ENCODE peak calls at places on chromosome 17, in nine cellular contexts. D is tibial artery, R is transverse colon, Q is heart left ventricle, P is aorta, L is left ventricle myocardium inferior, Y is thyroid gland, B is HCT116, S is astrocyte. C is an unnamed sample.

GRCh38 chr17:1162116-1162855 is 17.5 kb downstream of the ABR start:
- DNase-seq in B (no peak), D (no peak), Y (no peak), Q (no peak), P (no peak), R (no peak), L (no peak), S (no peak), C (no peak)

GRCh38 chr17:79841369-79842135 is 2.3 kb upstream of the CBX4 start:
- DNase-seq in P (no peak), R (no peak), B (no peak), D (no peak), S (no peak), Q (peak), L (no peak), Y (no peak), C (no peak)

GRCh38 chr17:50638572-50638850 is 3.8 kb downstream of the ABCC3 start:
- DNase-seq in Q (no peak), D (no peak), P (no peak), S (no peak), B (no peak), R (no peak), L (no peak), Y (no peak), C (no peak)

GRCh38 chr17:1055751-1056645 is 59.1 kb downstream of the TIMM22 start:
- DNase-seq in Q (peak), P (peak), D (no peak), L (peak), R (peak), B (no peak), S (peak), Y (peak), C (no peak)

GRCh38 chr17:59399914-59400313 is 68.5 kb downstream of the YPEL2 start:
- DNase-seq in P (no peak), R (no peak), D (no peak), S (no peak), B (no peak), Y (no peak), Q (no peak), L (no peak), C (no peak)

GRCh38 chr17:50203086-50203485 is 1.7 kb upstream of the COL1A1 start:
- DNase-seq in S (peak), D (no peak), Y (no peak), P (peak), B (no peak), Q (no peak), L (no peak), R (no peak), C (no peak)

GRCh38 chr17:79970576-79971068 is 65.0 kb downstream of the TBC1D16 start:
- DNase-seq in S (no peak), D (peak), B (peak), L (peak), Q (no peak), Y (no peak), R (peak), P (no peak), C (no peak)

GRCh38 chr17:44900894-44901293 is 1.6 kb upstream of the EFTUD2 start:
- DNase-seq in B (no peak), Y (peak), L (no peak), Q (no peak), S (peak), R (no peak), P (no peak), D (peak), C (no peak)

GRCh38 chr17:40415390-40415789 is 2.3 kb downstream of the TOP2A start:
- DNase-seq in S (no peak), Y (no peak), B (no peak), L (no peak), P (no peak), R (no peak), D (no peak), Q (no peak), C (no peak)

GRCh38 chr17:76147211-76148014 is 6.4 kb upstream of the FOXJ1 start:
- DNase-seq in Q (no peak), D (no peak), R (no peak), P (no peak), S (no peak), Y (no peak), B (peak), L (no peak), C (no peak)

GRCh38 chr17:2994441-2994840 is 69.0 kb downstream of the OR1D5 start:
- DNase-seq in B (no peak), R (no peak), Y (no peak), Q (no peak), S (no peak), L (no peak), D (peak), P (peak), C (no peak)

GRCh38 chr17:77318021-77318420 is 177.3 kb downstream of the SEC14L1 start:
- DNase-seq in R (peak), D (peak), S (no peak), P (peak), L (no peak), Q (no peak), B (no peak), Y (no peak), C (no peak)
- H3K27ac ChIP-seq in R (peak), D (peak), S (no peak), P (no peak), L (no peak), Q (no peak), B (peak), Y (peak), C (peak)

DNA sequence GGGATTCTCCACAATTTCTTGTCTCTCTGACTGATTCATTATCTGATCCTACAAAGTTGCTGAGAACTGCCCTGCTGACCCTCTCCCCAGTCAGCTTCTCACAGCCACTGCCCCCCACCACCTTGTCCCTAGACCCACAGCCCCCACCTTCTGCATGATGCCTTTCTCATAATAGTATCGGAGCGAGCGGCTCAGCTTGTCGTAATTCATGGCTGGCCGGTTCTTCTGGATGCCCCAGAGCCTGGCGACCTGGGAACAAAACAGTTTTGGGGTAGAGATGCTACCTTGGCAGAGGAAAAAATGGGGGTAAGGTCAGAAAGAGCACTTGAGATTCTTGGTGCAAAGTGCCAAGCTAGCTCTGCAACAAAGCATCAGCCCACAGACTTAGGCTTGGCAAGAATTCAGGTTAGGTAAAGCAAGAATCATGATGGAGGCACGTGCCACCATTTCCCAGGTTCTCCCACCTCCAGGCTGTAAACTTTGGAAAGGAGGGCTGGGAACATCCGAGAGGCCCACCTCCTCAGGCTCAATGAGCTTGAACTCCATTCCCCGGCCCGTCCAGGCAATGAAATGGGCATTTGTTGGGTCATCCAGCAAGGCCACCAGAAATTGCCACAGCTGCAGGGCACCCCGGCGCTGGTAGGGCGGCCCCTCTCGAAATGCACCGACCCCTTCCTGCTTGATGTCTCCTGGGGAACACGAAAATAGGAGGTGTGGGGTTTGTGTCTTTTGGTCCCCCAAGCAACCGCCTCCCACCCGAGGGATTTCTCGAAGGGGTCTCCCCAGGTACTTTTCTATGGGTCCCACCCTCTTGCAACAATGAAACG is 16.9 kb downstream of the ETV4 start:
- DNase-seq in R (no peak), S (no peak), Q (no peak), D (no peak), P (peak), B (no peak), L (no peak), Y (no peak), C (no peak)
- H3K27ac ChIP-seq in R (no peak), S (peak), Q (peak), D (no peak), P (no peak), B (no peak), L (peak), Y (no peak), C (no peak)

GRCh38 chr17:19003543-19003965 is 1.0 kb downstream of the FAM83G start:
- DNase-seq in Y (no peak), Q (no peak), D (no peak), R (no peak), L (no peak), P (no peak), S (no peak), B (no peak), C (no peak)
- H3K27ac ChIP-seq in Y (peak), Q (no peak), D (peak), R (peak), L (no peak), P (peak), S (peak), B (peak), C (peak)

DNA sequence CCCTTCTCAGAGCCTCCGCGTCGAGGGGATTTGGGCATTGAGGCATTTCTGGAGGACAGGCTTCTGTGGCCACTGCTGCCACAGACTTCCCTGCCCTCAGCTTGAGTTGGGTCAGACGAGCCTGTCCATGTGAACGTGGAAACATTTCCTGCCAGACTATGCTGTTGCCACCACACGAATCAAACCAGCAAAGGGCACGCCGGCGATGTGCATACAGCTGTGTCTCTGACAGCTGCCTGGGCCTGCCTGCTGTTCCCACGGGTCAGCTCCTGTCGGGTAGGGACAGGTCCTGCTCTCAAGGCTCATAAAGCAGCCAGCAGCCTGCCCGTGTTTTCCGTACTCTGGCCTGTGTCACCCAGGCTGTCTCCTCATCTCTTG is 100.3 kb downstream of the RAB11FIP4 start:
- DNase-seq in R (no peak), S (no peak), B (no peak), P (no peak), D (no peak), Q (no peak), Y (no peak), L (no peak), C (no peak)
- H3K27ac ChIP-seq in R (peak), S (no peak), B (no peak), P (no peak), D (no peak), Q (no peak), Y (no peak), L (peak), C (no peak)

C was measured in epithelial cell of prostate.